ENCODE peak calls at places on chromosomes 6 and 20, in seven cellular contexts. One of them, this sample, is unnamed. For H3K27me3, the result is how much of the 10 kb centered on the place peaks cover.

GRCh38 chr20:14600527-14600926 is 263.1 kb upstream of the FLRT3 start:
- DNase-seq in heart left ventricle: no peak
- DNase-seq in GM23338: no peak
- DNase-seq in SK-N-SH: no peak
- DNase-seq in psoas muscle: no peak
- DNase-seq in cardiac muscle cell: no peak
- DNase-seq in fibroblast of lung: no peak
- DNase-seq in this sample: no peak

GRCh38 chr6:13141392-13141791 is 186.9 kb downstream of the TBC1D7 start:
- DNase-seq in heart left ventricle: no peak
- DNase-seq in SK-N-SH: no peak
- DNase-seq in psoas muscle: no peak
- DNase-seq in GM23338: no peak
- DNase-seq in fibroblast of lung: no peak
- DNase-seq in cardiac muscle cell: no peak
- DNase-seq in this sample: no peak

GRCh38 chr20:11379257-11380011 is 538.3 kb upstream of the BTBD3 start:
- DNase-seq in psoas muscle: peak
- DNase-seq in fibroblast of lung: no peak
- DNase-seq in heart left ventricle: no peak
- DNase-seq in cardiac muscle cell: peak
- DNase-seq in SK-N-SH: no peak
- DNase-seq in GM23338: peak
- DNase-seq in this sample: no peak

GRCh38 chr6:65787787-65788186 is 80.8 kb upstream of the EYS start:
- DNase-seq in cardiac muscle cell: no peak
- DNase-seq in fibroblast of lung: no peak
- DNase-seq in SK-N-SH: peak
- DNase-seq in heart left ventricle: peak
- DNase-seq in psoas muscle: no peak
- DNase-seq in GM23338: no peak
- DNase-seq in this sample: no peak

GRCh38 chr6:69954733-69955132 is 88.4 kb downstream of the COL19A1 start:
- DNase-seq in psoas muscle: no peak
- DNase-seq in GM23338: no peak
- DNase-seq in fibroblast of lung: no peak
- DNase-seq in heart left ventricle: no peak
- DNase-seq in cardiac muscle cell: no peak
- DNase-seq in SK-N-SH: no peak
- DNase-seq in this sample: no peak

GRCh38 chr6:89944826-89945407 is 50.6 kb downstream of the GJA10 start:
- DNase-seq in cardiac muscle cell: peak
- DNase-seq in fibroblast of lung: peak
- DNase-seq in psoas muscle: no peak
- DNase-seq in SK-N-SH: no peak
- DNase-seq in GM23338: peak
- DNase-seq in heart left ventricle: no peak
- DNase-seq in this sample: no peak

GRCh38 chr6:148316308-148316707 is 26.3 kb upstream of the SASH1 start:
- DNase-seq in fibroblast of lung: no peak
- DNase-seq in psoas muscle: no peak
- DNase-seq in SK-N-SH: no peak
- DNase-seq in GM23338: no peak
- DNase-seq in cardiac muscle cell: no peak
- DNase-seq in heart left ventricle: no peak
- DNase-seq in this sample: no peak

GRCh38 chr20:44547419-44547818 is 25.5 kb upstream of the SERINC3 start:
- DNase-seq in SK-N-SH: no peak
- DNase-seq in GM23338: no peak
- DNase-seq in fibroblast of lung: no peak
- DNase-seq in cardiac muscle cell: no peak
- DNase-seq in psoas muscle: no peak
- DNase-seq in heart left ventricle: no peak
- DNase-seq in this sample: no peak

GRCh38 chr6:43317968-43318367 is 9.3 kb upstream of the CRIP3 start:
- DNase-seq in SK-N-SH: no peak
- DNase-seq in cardiac muscle cell: no peak
- DNase-seq in heart left ventricle: no peak
- DNase-seq in fibroblast of lung: no peak
- DNase-seq in psoas muscle: no peak
- DNase-seq in GM23338: no peak
- DNase-seq in this sample: no peak

GRCh38 chr6:48200874-48201273 is 89.9 kb upstream of the PTCHD4 start:
- DNase-seq in GM23338: no peak
- DNase-seq in fibroblast of lung: no peak
- DNase-seq in heart left ventricle: no peak
- DNase-seq in psoas muscle: no peak
- DNase-seq in cardiac muscle cell: no peak
- DNase-seq in SK-N-SH: no peak
- DNase-seq in this sample: no peak

GRCh38 chr6:106662458-106662857 is 33.1 kb downstream of the QRSL1 start:
- DNase-seq in psoas muscle: no peak
- DNase-seq in fibroblast of lung: no peak
- DNase-seq in SK-N-SH: no peak
- DNase-seq in heart left ventricle: no peak
- DNase-seq in GM23338: no peak
- DNase-seq in cardiac muscle cell: no peak
- DNase-seq in this sample: no peak

GRCh38 chr6:106670236-106670635 is 40.9 kb downstream of the QRSL1 start:
- DNase-seq in fibroblast of lung: no peak
- DNase-seq in cardiac muscle cell: no peak
- DNase-seq in GM23338: no peak
- DNase-seq in psoas muscle: no peak
- DNase-seq in SK-N-SH: peak
- DNase-seq in heart left ventricle: no peak
- DNase-seq in this sample: no peak

GRCh38 chr6:106671651-106672050 is 42.3 kb downstream of the QRSL1 start:
- DNase-seq in SK-N-SH: no peak
- DNase-seq in heart left ventricle: no peak
- DNase-seq in fibroblast of lung: no peak
- DNase-seq in GM23338: no peak
- DNase-seq in cardiac muscle cell: no peak
- DNase-seq in psoas muscle: no peak
- DNase-seq in this sample: no peak

GRCh38 chr6:106666290-106667021 is 37.1 kb downstream of the QRSL1 start:
- DNase-seq in heart left ventricle: no peak
- DNase-seq in SK-N-SH: no peak
- DNase-seq in GM23338: peak
- DNase-seq in fibroblast of lung: no peak
- DNase-seq in cardiac muscle cell: no peak
- DNase-seq in psoas muscle: no peak
- DNase-seq in this sample: no peak

GRCh38 chr6:106667022-106667402 is 37.6 kb downstream of the QRSL1 start:
- DNase-seq in SK-N-SH: no peak
- DNase-seq in GM23338: no peak
- DNase-seq in heart left ventricle: no peak
- DNase-seq in cardiac muscle cell: no peak
- DNase-seq in psoas muscle: no peak
- DNase-seq in fibroblast of lung: no peak
- DNase-seq in this sample: no peak
- H3K4me3 ChIP-seq in SK-N-SH: no peak
- H3K4me3 ChIP-seq in GM23338: no peak
- H3K4me3 ChIP-seq in heart left ventricle: no peak
- H3K4me3 ChIP-seq in cardiac muscle cell: no peak
- H3K4me3 ChIP-seq in psoas muscle: no peak
- H3K4me3 ChIP-seq in fibroblast of lung: no peak
- H3K4me3 ChIP-seq in this sample: no peak

GRCh38 chr20:38338849-38339520 is 7.3 kb upstream of the LBP start:
- DNase-seq in heart left ventricle: no peak
- DNase-seq in psoas muscle: no peak
- DNase-seq in fibroblast of lung: no peak
- DNase-seq in SK-N-SH: no peak
- DNase-seq in cardiac muscle cell: peak
- DNase-seq in GM23338: peak
- DNase-seq in this sample: no peak
- TF ChIP-seq CTCF in heart left ventricle: peak
- TF ChIP-seq CTCF in psoas muscle: peak
- TF ChIP-seq CTCF in fibroblast of lung: peak
- TF ChIP-seq CTCF in SK-N-SH: peak
- TF ChIP-seq CTCF in cardiac muscle cell: peak
- TF ChIP-seq CTCF in GM23338: peak
- TF ChIP-seq CTCF in this sample: peak

GRCh38 chr6:98695076-98695816 is 139.1 kb upstream of the POU3F2 start:
- DNase-seq in GM23338: no peak
- DNase-seq in SK-N-SH: no peak
- DNase-seq in psoas muscle: no peak
- DNase-seq in heart left ventricle: no peak
- DNase-seq in fibroblast of lung: no peak
- DNase-seq in cardiac muscle cell: no peak
- DNase-seq in this sample: no peak
- H3K27me3 ChIP-seq in GM23338: under half
- H3K27me3 ChIP-seq in SK-N-SH: under half
- H3K27me3 ChIP-seq in psoas muscle: under half
- H3K27me3 ChIP-seq in heart left ventricle: under half
- H3K27me3 ChIP-seq in fibroblast of lung: under half
- H3K27me3 ChIP-seq in cardiac muscle cell: under half
- H3K27me3 ChIP-seq in this sample: under half

GRCh38 chr6:7137335-7138106 is 29.8 kb downstream of the RREB1 start:
- DNase-seq in fibroblast of lung: peak
- DNase-seq in GM23338: peak
- DNase-seq in SK-N-SH: no peak
- DNase-seq in heart left ventricle: peak
- DNase-seq in psoas muscle: peak
- DNase-seq in cardiac muscle cell: peak
- DNase-seq in this sample: no peak
- H3K4me3 ChIP-seq in fibroblast of lung: peak
- H3K4me3 ChIP-seq in GM23338: no peak
- H3K4me3 ChIP-seq in SK-N-SH: no peak
- H3K4me3 ChIP-seq in heart left ventricle: no peak
- H3K4me3 ChIP-seq in psoas muscle: peak
- H3K4me3 ChIP-seq in cardiac muscle cell: no peak
- H3K4me3 ChIP-seq in this sample: peak

GRCh38 chr20:61562897-61563504 is 310.9 kb downstream of the CDH4 start:
- DNase-seq in fibroblast of lung: no peak
- DNase-seq in heart left ventricle: no peak
- DNase-seq in SK-N-SH: no peak
- DNase-seq in psoas muscle: no peak
- DNase-seq in cardiac muscle cell: no peak
- DNase-seq in GM23338: no peak
- DNase-seq in this sample: no peak

GRCh38 chr20:61558726-61559125 is 306.7 kb downstream of the CDH4 start:
- DNase-seq in cardiac muscle cell: no peak
- DNase-seq in psoas muscle: no peak
- DNase-seq in GM23338: no peak
- DNase-seq in heart left ventricle: no peak
- DNase-seq in fibroblast of lung: peak
- DNase-seq in SK-N-SH: no peak
- DNase-seq in this sample: no peak

GRCh38 chr20:61559706-61560315 is 307.8 kb downstream of the CDH4 start:
- DNase-seq in cardiac muscle cell: no peak
- DNase-seq in SK-N-SH: no peak
- DNase-seq in GM23338: no peak
- DNase-seq in fibroblast of lung: no peak
- DNase-seq in heart left ventricle: no peak
- DNase-seq in psoas muscle: no peak
- DNase-seq in this sample: no peak

GRCh38 chr20:61560361-61560853 is 308.3 kb downstream of the CDH4 start:
- DNase-seq in GM23338: peak
- DNase-seq in cardiac muscle cell: peak
- DNase-seq in SK-N-SH: no peak
- DNase-seq in heart left ventricle: no peak
- DNase-seq in fibroblast of lung: peak
- DNase-seq in psoas muscle: no peak
- DNase-seq in this sample: peak

GRCh38 chr20:61561111-61561830 is 309.2 kb downstream of the CDH4 start:
- DNase-seq in GM23338: no peak
- DNase-seq in psoas muscle: no peak
- DNase-seq in SK-N-SH: no peak
- DNase-seq in heart left ventricle: no peak
- DNase-seq in cardiac muscle cell: no peak
- DNase-seq in fibroblast of lung: no peak
- DNase-seq in this sample: no peak
- TF ChIP-seq CTCF in GM23338: no peak
- TF ChIP-seq CTCF in psoas muscle: no peak
- TF ChIP-seq CTCF in SK-N-SH: no peak
- TF ChIP-seq CTCF in heart left ventricle: no peak
- TF ChIP-seq CTCF in cardiac muscle cell: no peak
- TF ChIP-seq CTCF in fibroblast of lung: no peak
- TF ChIP-seq CTCF in this sample: no peak

GRCh38 chr6:149933036-149933435 is 8.8 kb upstream of the ULBP2 start:
- DNase-seq in cardiac muscle cell: no peak
- DNase-seq in GM23338: no peak
- DNase-seq in heart left ventricle: no peak
- DNase-seq in psoas muscle: no peak
- DNase-seq in SK-N-SH: no peak
- DNase-seq in fibroblast of lung: no peak
- DNase-seq in this sample: no peak

GRCh38 chr6:149935246-149935645 is 6.6 kb upstream of the ULBP2 start:
- DNase-seq in GM23338: no peak
- DNase-seq in SK-N-SH: no peak
- DNase-seq in heart left ventricle: no peak
- DNase-seq in fibroblast of lung: peak
- DNase-seq in psoas muscle: no peak
- DNase-seq in cardiac muscle cell: no peak
- DNase-seq in this sample: no peak

GRCh38 chr6:149931501-149931900 is 8.6 kb upstream of the RAET1G start:
- DNase-seq in fibroblast of lung: no peak
- DNase-seq in psoas muscle: no peak
- DNase-seq in GM23338: no peak
- DNase-seq in heart left ventricle: no peak
- DNase-seq in SK-N-SH: no peak
- DNase-seq in cardiac muscle cell: no peak
- DNase-seq in this sample: no peak

GRCh38 chr6:149934249-149935156 is 7.3 kb upstream of the ULBP2 start:
- DNase-seq in fibroblast of lung: peak
- DNase-seq in cardiac muscle cell: peak
- DNase-seq in GM23338: peak
- DNase-seq in SK-N-SH: peak
- DNase-seq in psoas muscle: no peak
- DNase-seq in heart left ventricle: no peak
- DNase-seq in this sample: no peak

DNA sequence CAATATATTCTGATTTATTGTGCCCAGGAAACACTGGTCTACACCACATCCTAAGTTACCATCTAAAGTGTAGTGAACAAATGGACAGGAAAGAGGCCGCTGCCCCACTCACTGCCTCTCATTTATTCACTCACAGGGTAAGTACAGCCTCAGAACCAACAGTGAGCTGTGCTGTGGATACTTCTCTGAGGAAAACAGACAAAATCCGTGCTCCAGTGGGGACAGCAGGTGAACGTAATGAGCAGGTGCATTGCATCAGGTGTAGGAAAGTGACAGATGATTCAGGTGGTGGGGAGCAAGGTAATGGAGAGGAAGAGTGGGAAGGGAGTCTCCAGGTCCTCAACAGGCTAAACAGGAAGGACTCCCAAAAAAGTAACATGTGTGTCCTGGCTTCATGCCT is 8.4 kb upstream of the ULBP2 start:
- DNase-seq in SK-N-SH: no peak
- DNase-seq in psoas muscle: no peak
- DNase-seq in heart left ventricle: no peak
- DNase-seq in fibroblast of lung: no peak
- DNase-seq in GM23338: no peak
- DNase-seq in cardiac muscle cell: no peak
- DNase-seq in this sample: no peak
- H3K27me3 ChIP-seq in SK-N-SH: under half
- H3K27me3 ChIP-seq in psoas muscle: under half
- H3K27me3 ChIP-seq in heart left ventricle: half or more
- H3K27me3 ChIP-seq in fibroblast of lung: under half
- H3K27me3 ChIP-seq in GM23338: half or more
- H3K27me3 ChIP-seq in cardiac muscle cell: half or more
- H3K27me3 ChIP-seq in this sample: under half

GRCh38 chr20:50014570-50015562 is 32.1 kb downstream of the SNAI1 start:
- DNase-seq in psoas muscle: no peak
- DNase-seq in heart left ventricle: no peak
- DNase-seq in SK-N-SH: peak
- DNase-seq in fibroblast of lung: no peak
- DNase-seq in GM23338: peak
- DNase-seq in cardiac muscle cell: no peak
- DNase-seq in this sample: no peak
- H3K4me3 ChIP-seq in psoas muscle: no peak
- H3K4me3 ChIP-seq in heart left ventricle: no peak
- H3K4me3 ChIP-seq in SK-N-SH: no peak
- H3K4me3 ChIP-seq in fibroblast of lung: no peak
- H3K4me3 ChIP-seq in GM23338: no peak
- H3K4me3 ChIP-seq in cardiac muscle cell: no peak
- H3K4me3 ChIP-seq in this sample: no peak